ENCODE peak calls at places on chromosomes 1 and 21, in six cellular contexts. One of them, this sample, is unnamed.

GRCh38 chr1:151144474-151145157 is 1.8 kb downstream of the SEMA6C start:
- DNase-seq in IMR-90: no peak
- DNase-seq in H1: no peak
- DNase-seq in trophoblast cell: no peak
- DNase-seq in mesendoderm: peak; percentile 57
- DNase-seq in neuronal stem cell: no peak
- DNase-seq in this sample: no peak

GRCh38 chr1:95117207-95118018 is at the start of gene TLCD4:
- DNase-seq in IMR-90: peak; percentile 24
- DNase-seq in H1: peak; percentile 87
- DNase-seq in trophoblast cell: peak; percentile 31
- DNase-seq in mesendoderm: peak; percentile 77
- DNase-seq in neuronal stem cell: peak; percentile 72
- DNase-seq in this sample: peak; percentile 44

GRCh38 chr1:38221006-38221649 is 174.5 kb upstream of the POU3F1 start:
- DNase-seq in trophoblast cell: peak; percentile 26
- DNase-seq in H1: no peak
- DNase-seq in mesendoderm: peak; percentile 54
- DNase-seq in neuronal stem cell: no peak
- DNase-seq in IMR-90: peak; percentile 29
- DNase-seq in this sample: no peak

GRCh38 chr1:5708266-5708978 is 283.8 kb downstream of the NPHP4 start:
- DNase-seq in IMR-90: no peak
- DNase-seq in H1: no peak
- DNase-seq in trophoblast cell: no peak
- DNase-seq in mesendoderm: no peak
- DNase-seq in neuronal stem cell: no peak
- DNase-seq in this sample: no peak

GRCh38 chr21:40658237-40658636 is 188.7 kb downstream of the DSCAM start:
- DNase-seq in trophoblast cell: no peak
- DNase-seq in IMR-90: no peak
- DNase-seq in neuronal stem cell: no peak
- DNase-seq in mesendoderm: no peak
- DNase-seq in H1: no peak
- DNase-seq in this sample: no peak

GRCh38 chr1:108072294-108072693 is 107.3 kb upstream of the VAV3 start:
- DNase-seq in H1: no peak
- DNase-seq in mesendoderm: no peak
- DNase-seq in IMR-90: no peak
- DNase-seq in trophoblast cell: no peak
- DNase-seq in neuronal stem cell: no peak
- DNase-seq in this sample: no peak

GRCh38 chr1:22262583-22262982 is 119.7 kb upstream of the WNT4 start:
- DNase-seq in neuronal stem cell: no peak
- DNase-seq in IMR-90: no peak
- DNase-seq in trophoblast cell: peak; percentile 50
- DNase-seq in mesendoderm: peak; percentile 94
- DNase-seq in H1: no peak
- DNase-seq in this sample: no peak

GRCh38 chr1:222643603-222643936 is 25.7 kb downstream of the MIA3 start:
- DNase-seq in trophoblast cell: no peak
- DNase-seq in mesendoderm: no peak
- DNase-seq in IMR-90: no peak
- DNase-seq in H1: no peak
- DNase-seq in neuronal stem cell: no peak
- DNase-seq in this sample: no peak

GRCh38 chr1:203124546-203125317 is 2.8 kb upstream of the ADORA1 start:
- DNase-seq in neuronal stem cell: no peak
- DNase-seq in IMR-90: peak; percentile 34
- DNase-seq in trophoblast cell: no peak
- DNase-seq in H1: peak; percentile 37
- DNase-seq in mesendoderm: no peak
- DNase-seq in this sample: no peak

GRCh38 chr1:62687903-62688686 is at the start of gene DOCK7:
- DNase-seq in H1: peak; percentile 95
- DNase-seq in mesendoderm: peak; percentile 94
- DNase-seq in neuronal stem cell: peak; percentile 87
- DNase-seq in IMR-90: peak; percentile 74
- DNase-seq in trophoblast cell: peak; percentile 81
- DNase-seq in this sample: peak; percentile 86

GRCh38 chr1:167915528-167916102 is 1.7 kb upstream of the ADCY10 start:
- DNase-seq in H1: no peak
- DNase-seq in trophoblast cell: no peak
- DNase-seq in mesendoderm: no peak
- DNase-seq in IMR-90: no peak
- DNase-seq in neuronal stem cell: no peak
- DNase-seq in this sample: no peak

GRCh38 chr1:158101944-158102343 is 78.8 kb upstream of the CD1D start:
- DNase-seq in IMR-90: peak; percentile 71
- DNase-seq in trophoblast cell: no peak
- DNase-seq in neuronal stem cell: no peak
- DNase-seq in H1: no peak
- DNase-seq in mesendoderm: peak; percentile 61
- DNase-seq in this sample: peak; percentile 41

GRCh38 chr1:207081806-207082205 is 6.9 kb upstream of the C4BPB start:
- DNase-seq in mesendoderm: no peak
- DNase-seq in H1: no peak
- DNase-seq in neuronal stem cell: no peak
- DNase-seq in IMR-90: no peak
- DNase-seq in trophoblast cell: no peak
- DNase-seq in this sample: no peak

GRCh38 chr1:78003882-78004718 is 639 bp upstream of the DNAJB4 start:
- DNase-seq in mesendoderm: peak; percentile 90
- DNase-seq in IMR-90: peak; percentile 83
- DNase-seq in trophoblast cell: peak; percentile 26
- DNase-seq in H1: no peak
- DNase-seq in neuronal stem cell: peak; percentile 27
- DNase-seq in this sample: peak; percentile 92

GRCh38 chr1:118185083-118185899 is at the start of gene SPAG17:
- DNase-seq in trophoblast cell: peak; percentile 92
- DNase-seq in IMR-90: peak; percentile 21
- DNase-seq in H1: peak; percentile 95
- DNase-seq in neuronal stem cell: peak; percentile 84
- DNase-seq in mesendoderm: peak; percentile 97
- DNase-seq in this sample: peak; percentile 62

GRCh38 chr1:11417162-11417561 is 61.8 kb upstream of the DISP3 start:
- DNase-seq in IMR-90: no peak
- DNase-seq in H1: no peak
- DNase-seq in mesendoderm: peak; percentile 70
- DNase-seq in trophoblast cell: no peak
- DNase-seq in neuronal stem cell: no peak
- DNase-seq in this sample: no peak

GRCh38 chr1:193187114-193187513 is 701 bp upstream of the B3GALT2 start:
- DNase-seq in trophoblast cell: no peak
- DNase-seq in IMR-90: no peak
- DNase-seq in neuronal stem cell: no peak
- DNase-seq in H1: no peak
- DNase-seq in mesendoderm: no peak
- DNase-seq in this sample: no peak

GRCh38 chr1:78052685-78053433 is 7.1 kb downstream of the GIPC2 start:
- DNase-seq in H1: no peak
- DNase-seq in mesendoderm: no peak
- DNase-seq in neuronal stem cell: no peak
- DNase-seq in trophoblast cell: no peak
- DNase-seq in IMR-90: no peak
- DNase-seq in this sample: no peak

GRCh38 chr1:22500476-22500875 is 48.8 kb downstream of the ZBTB40 start:
- DNase-seq in IMR-90: peak; percentile 59
- DNase-seq in neuronal stem cell: no peak
- DNase-seq in H1: no peak
- DNase-seq in trophoblast cell: no peak
- DNase-seq in mesendoderm: peak; percentile 57
- DNase-seq in this sample: peak; percentile 82

DNA sequence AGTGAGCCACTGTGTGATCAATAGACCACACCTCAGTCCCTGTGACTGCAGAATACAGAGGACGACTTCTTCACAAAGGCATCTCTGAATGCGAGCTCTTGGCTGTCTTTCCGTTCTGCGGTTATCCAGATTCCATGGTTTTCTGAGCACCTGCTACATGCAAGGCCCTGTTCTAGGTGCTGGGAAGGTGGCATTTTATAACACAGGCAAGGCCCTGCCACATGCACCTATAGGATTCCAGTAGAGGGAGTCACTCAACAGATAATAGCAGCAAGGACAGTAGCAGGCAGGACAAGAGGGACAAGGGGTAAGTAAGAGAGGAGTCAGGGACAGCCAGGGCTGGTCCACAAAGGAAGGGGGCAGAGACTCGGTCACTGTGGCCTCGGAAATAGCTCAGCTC is 9.0 kb downstream of the URB1 start:
- DNase-seq in trophoblast cell: no peak
- DNase-seq in H1: no peak
- DNase-seq in neuronal stem cell: no peak
- DNase-seq in mesendoderm: peak; percentile 35
- DNase-seq in IMR-90: no peak
- DNase-seq in this sample: no peak
- H3K23ac ChIP-seq in trophoblast cell: no peak overlapping the region
- H3K23ac ChIP-seq in H1: no peak overlapping the region
- H3K23ac ChIP-seq in neuronal stem cell: no peak overlapping the region
- H3K23ac ChIP-seq in mesendoderm: no peak overlapping the region
- H3K23ac ChIP-seq in IMR-90: no peak overlapping the region
- H3K23ac ChIP-seq in this sample: no peak overlapping the region

GRCh38 chr1:186327331-186327730 is 47.7 kb downstream of the TPR start:
- DNase-seq in IMR-90: no peak
- DNase-seq in neuronal stem cell: no peak
- DNase-seq in trophoblast cell: no peak
- DNase-seq in H1: no peak
- DNase-seq in mesendoderm: no peak
- DNase-seq in this sample: no peak

GRCh38 chr1:186326009-186326408 is 49.0 kb downstream of the TPR start:
- DNase-seq in IMR-90: no peak
- DNase-seq in mesendoderm: no peak
- DNase-seq in neuronal stem cell: no peak
- DNase-seq in H1: no peak
- DNase-seq in trophoblast cell: no peak
- DNase-seq in this sample: no peak

GRCh38 chr1:186325239-186325638 is 49.8 kb downstream of the TPR start:
- DNase-seq in neuronal stem cell: no peak
- DNase-seq in trophoblast cell: no peak
- DNase-seq in H1: no peak
- DNase-seq in IMR-90: peak; percentile 29
- DNase-seq in mesendoderm: peak; percentile 23
- DNase-seq in this sample: peak; percentile 34

GRCh38 chr1:186323865-186324264 is 51.2 kb downstream of the TPR start:
- DNase-seq in H1: no peak
- DNase-seq in mesendoderm: no peak
- DNase-seq in neuronal stem cell: no peak
- DNase-seq in IMR-90: no peak
- DNase-seq in trophoblast cell: no peak
- DNase-seq in this sample: no peak
- H3K36me3 ChIP-seq in H1: peaks cover 85% of the 10 kb centered on the region
- H3K36me3 ChIP-seq in mesendoderm: peaks cover 4% of the 10 kb centered on the region
- H3K36me3 ChIP-seq in neuronal stem cell: peaks cover 97% of the 10 kb centered on the region
- H3K36me3 ChIP-seq in IMR-90: peaks cover 28% of the 10 kb centered on the region
- H3K36me3 ChIP-seq in trophoblast cell: peaks cover 23% of the 10 kb centered on the region
- H3K36me3 ChIP-seq in this sample: peaks cover 9% of the 10 kb centered on the region

GRCh38 chr21:36104306-36105300 is 30.3 kb upstream of the CBR3 start:
- DNase-seq in mesendoderm: peak; percentile 81
- DNase-seq in neuronal stem cell: peak; percentile 54
- DNase-seq in IMR-90: peak; percentile 26
- DNase-seq in trophoblast cell: peak; percentile 60
- DNase-seq in H1: peak; percentile 92
- DNase-seq in this sample: peak; percentile 22
- H3K23ac ChIP-seq in mesendoderm: no peak overlapping the region
- H3K23ac ChIP-seq in neuronal stem cell: no peak overlapping the region
- H3K23ac ChIP-seq in IMR-90: no peak overlapping the region
- H3K23ac ChIP-seq in trophoblast cell: no peak overlapping the region
- H3K23ac ChIP-seq in H1: no peak overlapping the region
- H3K23ac ChIP-seq in this sample: no peak overlapping the region

DNA sequence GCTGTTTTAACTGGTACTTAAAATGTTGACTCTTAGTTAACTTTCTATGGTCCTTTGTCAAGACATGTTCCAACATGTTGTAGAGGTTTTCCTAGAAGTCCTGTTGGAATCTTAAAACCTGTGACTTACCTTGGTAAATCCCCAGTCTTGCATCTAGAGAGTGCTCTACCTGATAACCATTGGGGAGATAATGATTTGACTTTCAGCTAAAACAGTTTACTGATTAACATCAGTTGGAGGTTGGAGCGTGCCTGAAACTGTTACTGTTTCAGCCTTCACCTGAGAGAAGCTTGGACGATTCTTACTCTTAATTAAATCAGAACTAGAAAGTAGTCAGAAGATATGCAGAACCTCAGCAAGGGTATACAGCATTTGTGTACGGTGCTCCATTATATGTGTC is 8.8 kb downstream of the MDM4 start:
- DNase-seq in mesendoderm: no peak
- DNase-seq in H1: no peak
- DNase-seq in trophoblast cell: no peak
- DNase-seq in IMR-90: no peak
- DNase-seq in neuronal stem cell: no peak
- DNase-seq in this sample: no peak
- H3K36me3 ChIP-seq in mesendoderm: peaks cover 7% of the 10 kb centered on the region
- H3K36me3 ChIP-seq in H1: peaks cover 30% of the 10 kb centered on the region
- H3K36me3 ChIP-seq in trophoblast cell: peaks cover 33% of the 10 kb centered on the region
- H3K36me3 ChIP-seq in IMR-90: peaks cover 38% of the 10 kb centered on the region
- H3K36me3 ChIP-seq in neuronal stem cell: peaks cover 84% of the 10 kb centered on the region
- H3K36me3 ChIP-seq in this sample: peaks cover 34% of the 10 kb centered on the region

GRCh38 chr1:84504580-84505021 is 1.6 kb upstream of the SPATA1 start:
- DNase-seq in H1: no peak
- DNase-seq in neuronal stem cell: no peak
- DNase-seq in mesendoderm: peak; percentile 34
- DNase-seq in trophoblast cell: peak; percentile 1
- DNase-seq in IMR-90: peak; percentile 83
- DNase-seq in this sample: peak; percentile 81

GRCh38 chr1:84506729-84507453 is 510 bp upstream of the GNG5 start:
- DNase-seq in IMR-90: no peak
- DNase-seq in mesendoderm: no peak
- DNase-seq in trophoblast cell: no peak
- DNase-seq in H1: no peak
- DNase-seq in neuronal stem cell: no peak
- DNase-seq in this sample: no peak

GRCh38 chr1:84502892-84503291 is 3.3 kb upstream of the SPATA1 start:
- DNase-seq in trophoblast cell: no peak
- DNase-seq in IMR-90: no peak
- DNase-seq in H1: no peak
- DNase-seq in mesendoderm: no peak
- DNase-seq in neuronal stem cell: no peak
- DNase-seq in this sample: no peak

GRCh38 chr1:84506002-84506728 is at the start of the genes GNG5 and SPATA1:
- DNase-seq in IMR-90: peak; percentile 95
- DNase-seq in neuronal stem cell: peak; percentile 97
- DNase-seq in H1: peak; percentile 97
- DNase-seq in trophoblast cell: peak; percentile 98
- DNase-seq in mesendoderm: peak; percentile 98
- DNase-seq in this sample: peak; percentile 97

GRCh38 chr1:84505167-84506001 is 802 bp upstream of the SPATA1 start:
- DNase-seq in trophoblast cell: peak; percentile 8
- DNase-seq in neuronal stem cell: no peak
- DNase-seq in mesendoderm: peak; percentile 59
- DNase-seq in IMR-90: peak; percentile 42
- DNase-seq in H1: no peak
- DNase-seq in this sample: no peak
- H3K23ac ChIP-seq in trophoblast cell: peak overlapping the region; percentile 83
- H3K23ac ChIP-seq in neuronal stem cell: peak overlapping the region; percentile 46
- H3K23ac ChIP-seq in mesendoderm: no peak overlapping the region
- H3K23ac ChIP-seq in IMR-90: peak overlapping the region; percentile 86
- H3K23ac ChIP-seq in H1: no peak overlapping the region
- H3K23ac ChIP-seq in this sample: peak overlapping the region; percentile 51